ENCODE peak calls at places on chromosomes 16 and 17, in five cellular contexts. M is OCI-LY7, K is esophagus muscularis mucosa, U is tibial nerve, N is Caco-2. D is an unnamed sample. For H3K9me3 and H3K4me1, the result is how much of the 10 kb centered on the place peaks cover.

GRCh38 chr16:89785523-89786155 is 30.8 kb downstream of the FANCA start:
- DNase-seq in M (no peak), U (no peak), N (no peak), K (no peak), D (no peak)

GRCh38 chr16:84298376-84298899 is 3.8 kb downstream of the WFDC1 start:
- DNase-seq in M (no peak), U (no peak), K (no peak), N (no peak), D (no peak)

GRCh38 chr17:8707232-8707590 is 37.4 kb downstream of the CCDC42 start:
- DNase-seq in U (no peak), M (no peak), K (no peak), N (no peak), D (no peak)

GRCh38 chr16:77077523-77077922 is 113.5 kb upstream of the MON1B start:
- DNase-seq in N (no peak), M (no peak), U (no peak), K (no peak), D (no peak)

GRCh38 chr17:59427996-59428395 is 96.5 kb downstream of the YPEL2 start:
- DNase-seq in K (no peak), U (no peak), N (no peak), M (no peak), D (no peak)

GRCh38 chr16:74944466-74944865 is 40.5 kb downstream of the WDR59 start:
- DNase-seq in U (no peak), N (no peak), K (no peak), M (no peak), D (no peak)

GRCh38 chr17:16407911-16408588 is 7.3 kb upstream of the TRPV2 start:
- DNase-seq in N (no peak), K (no peak), M (peak), U (peak), D (peak)

GRCh38 chr17:80030730-80031410 is 4.8 kb downstream of the TBC1D16 start:
- DNase-seq in N (no peak), U (no peak), M (no peak), K (no peak), D (no peak)

GRCh38 chr17:42340691-42341127 is 47.5 kb downstream of the STAT3 start:
- DNase-seq in K (no peak), M (no peak), N (no peak), U (no peak), D (no peak)

GRCh38 chr17:82104797-82105416 is 6.9 kb upstream of the FASN start:
- DNase-seq in N (no peak), K (no peak), M (no peak), U (no peak), D (no peak)

GRCh38 chr17:37064956-37065355 is 116.2 kb downstream of the AATF start:
- DNase-seq in M (no peak), K (no peak), N (peak), U (no peak), D (no peak)

GRCh38 chr17:83203073-83203471 is 123.7 kb downstream of the METRNL start:
- DNase-seq in M (no peak), U (peak), K (no peak), N (peak), D (peak)

GRCh38 chr17:48545022-48545376 is at the start of gene HOXB2:
- DNase-seq in N (no peak), K (no peak), M (no peak), U (no peak), D (peak)

GRCh38 chr17:9941305-9941704 is 36.2 kb upstream of the RCVRN start:
- DNase-seq in K (no peak), M (no peak), N (no peak), U (no peak), D (no peak)

GRCh38 chr16:66551362-66551761 is 1.0 kb upstream of the CKLF start:
- DNase-seq in U (no peak), N (peak), M (peak), K (no peak), D (no peak)

GRCh38 chr16:3183445-3184139 is 4.4 kb upstream of the OR1F1 start:
- DNase-seq in M (no peak), N (no peak), U (no peak), K (no peak), D (no peak)

GRCh38 chr16:89300311-89300975 is 82.9 kb downstream of the ZNF778 start:
- DNase-seq in M (no peak), K (no peak), U (no peak), N (no peak), D (peak)

GRCh38 chr16:50862818-50863672 is 121.2 kb downstream of the CYLD start:
- DNase-seq in N (no peak), M (no peak), U (peak), K (peak), D (no peak)

GRCh38 chr16:79698341-79698753 is 97.8 kb upstream of the MAF start:
- DNase-seq in U (peak), N (no peak), M (no peak), K (peak), D (no peak)

GRCh38 chr17:9906616-9907015 is 1.5 kb upstream of the RCVRN start:
- DNase-seq in N (no peak), M (no peak), K (no peak), U (no peak), D (no peak)

GRCh38 chr16:5060073-5060641 is 5.6 kb downstream of the C16orf89 start:
- DNase-seq in K (no peak), N (no peak), M (no peak), U (no peak), D (no peak)

GRCh38 chr17:37107406-37108083 is 158.8 kb downstream of the AATF start:
- DNase-seq in K (no peak), M (no peak), U (no peak), N (no peak), D (peak)

GRCh38 chr17:30552994-30553565 is 75.9 kb downstream of the GOSR1 start:
- DNase-seq in U (no peak), M (no peak), N (no peak), K (no peak), D (no peak)

GRCh38 chr17:82231562-82232321 is 2.9 kb downstream of the SLC16A3 start:
- DNase-seq in M (no peak), K (peak), N (peak), U (peak), D (peak)

GRCh38 chr17:41020346-41020745 is 6.7 kb downstream of the KRTAP1-5 start:
- DNase-seq in U (no peak), N (peak), M (no peak), K (no peak), D (no peak)

GRCh38 chr17:53135969-53136368 is 686.8 kb upstream of the KIF2B start:
- DNase-seq in U (no peak), M (no peak), N (no peak), K (no peak), D (no peak)

GRCh38 chr16:177394-177822 is 928 bp downstream of the HBA1 start:
- DNase-seq in M (no peak), N (no peak), K (no peak), U (no peak), D (peak)

GRCh38 chr16:89383095-89384003 is 107.0 kb downstream of the ANKRD11 start:
- DNase-seq in U (no peak), N (peak), K (no peak), M (no peak), D (peak)

GRCh38 chr16:53183442-53183841 is 128.7 kb downstream of the CHD9 start:
- DNase-seq in M (no peak), N (no peak), U (no peak), K (no peak), D (no peak)

GRCh38 chr17:62648954-62649294 is 21.5 kb downstream of the MRC2 start:
- DNase-seq in U (no peak), N (no peak), M (no peak), K (no peak), D (no peak)

GRCh38 chr17:38579934-38580333 is 25.8 kb downstream of the SRCIN1 start:
- DNase-seq in U (no peak), K (no peak), M (no peak), N (no peak), D (peak)

DNA sequence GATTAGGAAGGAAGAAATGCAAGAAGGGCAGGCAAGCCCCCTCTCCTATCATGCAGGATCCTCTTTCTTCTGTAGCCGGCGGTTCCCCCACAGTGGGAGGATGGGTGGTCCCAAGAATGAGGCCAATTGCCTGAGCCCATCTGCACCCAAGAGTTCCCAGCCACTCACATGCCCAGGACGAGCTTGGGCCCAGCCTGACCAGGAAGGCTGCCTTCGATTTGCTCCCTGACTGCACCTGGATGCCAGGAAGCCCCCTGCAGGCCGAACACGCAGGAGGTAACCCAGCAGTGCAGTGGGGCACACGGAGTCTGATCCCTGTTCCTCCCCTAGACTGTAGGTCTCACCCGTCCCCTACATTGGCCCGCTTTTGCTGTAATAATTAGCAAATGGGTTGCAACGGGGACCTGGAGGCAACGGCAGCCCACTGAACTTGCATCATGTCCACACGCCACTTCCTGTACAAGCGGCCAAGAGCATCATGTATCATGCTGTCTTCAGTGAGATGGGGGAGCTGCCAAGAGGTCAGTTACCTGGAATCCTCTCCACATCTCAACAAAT is 67.5 kb downstream of the AMFR start:
- DNase-seq in M (no peak), N (peak), U (no peak), K (no peak), D (peak)
- TF ChIP-seq CTCF in M (peak), N (peak), U (no peak), K (no peak), D (no peak)

GRCh38 chr17:5179003-5179402 is 12.7 kb downstream of the ZNF594 start:
- DNase-seq in U (no peak), M (no peak), K (no peak), N (no peak), D (no peak)
- H3K9me3 ChIP-seq in U (half or more), M (under half), K (half or more), N (under half), D (half or more)

DNA sequence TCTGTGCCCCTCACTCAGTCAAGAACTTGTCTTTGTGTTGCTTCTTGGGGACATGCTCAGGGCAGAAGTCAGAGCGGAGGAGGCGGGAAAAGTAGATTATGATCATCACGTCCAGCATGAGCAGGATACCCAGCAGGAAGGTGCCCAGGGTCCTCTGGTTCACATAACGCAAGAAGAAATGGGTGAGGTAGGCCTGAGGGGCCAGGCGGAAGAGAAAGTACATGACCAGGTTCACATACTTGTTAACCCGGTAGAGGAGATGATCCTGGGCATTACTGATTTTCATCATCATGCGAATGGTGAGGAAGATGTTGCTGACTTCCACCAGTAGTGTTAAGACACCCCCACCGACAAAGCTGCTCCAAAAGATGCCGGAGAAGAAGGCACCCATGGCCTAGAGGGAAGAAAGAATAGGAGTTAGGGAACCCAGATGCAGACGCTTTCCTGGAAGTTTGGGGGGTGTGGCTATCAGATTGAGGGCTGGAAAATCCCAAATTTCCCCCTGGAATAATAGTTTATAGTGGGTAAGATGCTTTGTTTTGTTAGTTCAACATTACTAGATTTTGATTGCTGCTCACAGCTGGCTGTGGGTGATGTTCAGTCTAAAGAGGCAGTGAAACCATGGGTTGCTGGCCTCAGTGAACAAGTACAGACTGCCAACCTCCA is 1.4 kb downstream of the TLCD1 start:
- DNase-seq in U (no peak), M (peak), N (no peak), K (no peak), D (no peak)
- H3K4me1 ChIP-seq in U (under half), M (half or more), N (under half), K (half or more), D (half or more)

DNA sequence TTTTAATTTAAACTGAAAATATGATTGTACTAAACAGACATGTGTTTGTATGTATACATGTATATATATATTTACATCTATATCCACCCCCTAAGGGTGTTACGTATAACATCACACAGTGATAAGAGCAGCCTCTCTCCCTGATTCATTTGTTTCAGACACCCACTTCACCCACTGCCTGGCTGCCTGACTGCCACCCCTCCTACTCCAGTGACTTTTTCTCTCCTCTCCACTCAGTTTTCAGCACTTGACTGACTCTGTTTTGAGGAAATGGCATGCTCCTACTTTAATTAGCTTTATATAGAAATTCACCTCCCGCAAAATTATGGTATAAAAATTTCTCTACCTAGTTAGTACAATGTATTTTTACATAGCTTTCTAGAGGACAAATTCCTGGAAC is 20.0 kb downstream of the BFAR start:
- DNase-seq in M (no peak), N (no peak), U (no peak), K (no peak), D (no peak)
- TF ChIP-seq CTCF in M (no peak), N (no peak), U (no peak), K (no peak), D (no peak)

GRCh38 chr16:71443714-71444113 is 1.9 kb upstream of the TLE7 start:
- DNase-seq in U (no peak), M (no peak), N (no peak), K (no peak), D (no peak)

GRCh38 chr16:71453051-71453450 is 9.0 kb downstream of the ZNF23 start:
- DNase-seq in U (no peak), M (no peak), K (no peak), N (no peak), D (no peak)

GRCh38 chr16:71448274-71448866 is 6.5 kb upstream of the TLE7 start:
- DNase-seq in N (no peak), M (no peak), K (no peak), U (no peak), D (no peak)

DNA sequence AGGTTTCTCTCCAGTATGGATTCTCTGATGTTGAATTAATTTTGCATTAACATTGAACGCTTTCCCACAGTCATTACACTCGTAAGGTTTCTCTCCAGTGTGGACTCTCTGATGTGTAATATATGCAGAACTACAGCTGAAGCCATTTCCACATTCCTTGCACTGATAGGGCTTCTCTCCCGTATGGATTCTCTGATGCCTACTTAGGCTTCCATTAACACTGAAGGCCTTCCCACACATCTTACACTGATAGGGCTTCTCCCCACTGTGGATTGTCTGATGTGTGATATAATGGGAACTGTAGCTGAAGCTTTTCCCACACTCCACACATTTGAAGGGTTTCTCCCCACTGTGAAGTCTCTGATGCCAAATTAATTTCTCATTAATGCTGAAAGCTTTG is 7.2 kb upstream of the TLE7 start:
- DNase-seq in M (no peak), U (no peak), N (no peak), K (no peak), D (no peak)
- H3K9me3 ChIP-seq in M (under half), U (half or more), N (under half), K (half or more), D (half or more)

DNA sequence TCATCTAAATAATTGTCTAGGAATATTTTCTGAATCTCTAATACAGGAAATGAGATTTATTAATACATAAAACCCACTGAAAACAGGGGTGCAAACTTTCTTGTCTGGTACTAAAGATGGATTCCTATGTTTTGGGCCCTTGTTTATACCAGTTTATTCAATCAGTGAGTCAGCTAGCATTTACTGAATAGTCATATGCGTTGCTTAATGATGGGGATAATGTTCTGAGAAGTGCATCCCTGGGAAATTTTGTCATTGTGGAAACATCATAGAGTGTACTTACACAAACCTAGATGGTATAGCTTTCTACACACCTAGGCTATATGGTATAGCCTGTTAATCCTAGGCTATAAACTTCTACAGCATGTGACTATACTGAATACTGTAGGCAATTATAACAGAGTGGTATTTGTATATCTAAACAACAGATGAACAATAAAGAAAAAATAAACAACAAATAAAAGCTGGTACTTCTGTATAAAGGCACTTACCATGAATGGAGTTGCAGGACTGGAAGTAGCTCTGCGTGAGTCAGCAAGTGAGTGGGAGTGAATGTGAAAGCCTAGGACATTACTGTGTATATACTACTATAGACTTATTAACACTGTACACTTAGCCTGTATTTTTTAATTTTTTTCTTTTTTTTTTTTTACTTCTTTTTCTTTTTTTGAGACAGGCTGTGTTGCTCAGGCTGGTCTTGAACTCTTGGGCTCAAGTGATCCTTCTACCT is 63.7 kb downstream of the SIAH1 start:
- DNase-seq in K (no peak), N (no peak), U (no peak), M (no peak), D (no peak)
- H3K4me1 ChIP-seq in K (under half), N (under half), U (under half), M (under half), D (under half)